ENCODE peak calls at places on chromosomes 4 and X, in eight cellular contexts. N is CD8-positive, alpha-beta T cell; L is astrocyte of the spinal cord; A is mucosa of descending colon; U is neural progenitor cell; V is tibial artery; Q is lung; M is left ventricle myocardium inferior. Z is an unnamed sample.

GRCh38 chr4:177479063-177479462 is 36.8 kb upstream of the AGA start:
- DNase-seq in Q (no peak), U (no peak), A (no peak), V (no peak), L (no peak), M (no peak), N (no peak), Z (no peak)

GRCh38 chrX:71577682-71578081 is 555 bp upstream of the GCNA start:
- DNase-seq in V (no peak), M (peak), Q (no peak), L (no peak), U (no peak), N (no peak), A (no peak), Z (no peak)

GRCh38 chr4:3803946-3804345 is 37.8 kb downstream of the ADRA2C start:
- DNase-seq in M (no peak), Q (no peak), N (no peak), U (no peak), L (no peak), A (peak), V (no peak), Z (no peak)

GRCh38 chr4:20203508-20203907 is 48.2 kb upstream of the SLIT2 start:
- DNase-seq in A (no peak), N (no peak), Q (no peak), U (no peak), M (no peak), V (no peak), L (peak), Z (peak)

GRCh38 chrX:54921427-54922021 is 900 bp downstream of the TRO start:
- DNase-seq in M (peak), V (peak), L (peak), U (peak), Q (no peak), A (peak), N (peak), Z (peak)

GRCh38 chrX:41723305-41723704 is 676 bp upstream of the GPR82 start:
- DNase-seq in U (no peak), N (no peak), A (no peak), Q (no peak), V (no peak), M (no peak), L (no peak), Z (no peak)

GRCh38 chr4:1231637-1232360 is 17.1 kb downstream of the CTBP1 start:
- DNase-seq in N (no peak), L (no peak), V (no peak), M (no peak), U (no peak), Q (no peak), A (peak), Z (no peak)

GRCh38 chr4:112523764-112524505 is 8.0 kb upstream of the NEUROG2 start:
- DNase-seq in L (no peak), M (peak), U (peak), V (no peak), N (peak), A (peak), Q (peak), Z (no peak)

GRCh38 chr4:119623025-119623424 is 5.6 kb downstream of the PDE5A start:
- DNase-seq in N (no peak), Q (no peak), L (peak), A (no peak), M (no peak), U (no peak), V (no peak), Z (peak)

GRCh38 chr4:158243071-158243470 is 32.8 kb downstream of the TMEM144 start:
- DNase-seq in V (no peak), N (no peak), A (no peak), L (no peak), Q (no peak), U (no peak), M (no peak), Z (no peak)

GRCh38 chr4:122764808-122765189 is 32.3 kb downstream of the BBS12 start:
- DNase-seq in L (peak), Q (no peak), V (no peak), N (no peak), A (no peak), M (no peak), U (no peak), Z (no peak)

GRCh38 chr4:42277291-42277690 is 120.0 kb upstream of the SHISA3 start:
- DNase-seq in V (no peak), M (no peak), N (no peak), Q (no peak), L (no peak), U (no peak), A (no peak), Z (no peak)

GRCh38 chr4:42282081-42282901 is 115.0 kb upstream of the SHISA3 start:
- DNase-seq in U (peak), L (peak), M (peak), A (no peak), Q (no peak), N (no peak), V (peak), Z (peak)

GRCh38 chr4:42281324-42282020 is 115.8 kb upstream of the SHISA3 start:
- DNase-seq in L (no peak), U (no peak), N (no peak), Q (no peak), A (no peak), M (no peak), V (no peak), Z (no peak)

GRCh38 chr4:42278709-42279324 is 118.5 kb upstream of the SHISA3 start:
- DNase-seq in V (no peak), A (no peak), U (no peak), L (no peak), Q (no peak), N (no peak), M (no peak), Z (no peak)

GRCh38 chr4:42280327-42281095 is 116.8 kb upstream of the SHISA3 start:
- DNase-seq in V (no peak), Q (no peak), L (no peak), U (peak), M (no peak), A (no peak), N (no peak), Z (no peak)
- TF ChIP-seq CTCF in V (peak), Q (no peak), L (peak), U (peak), M (peak), A (peak), N (peak), Z (peak)

GRCh38 chrX:1518512-1518911 is 18.5 kb downstream of the P2RY8 start:
- DNase-seq in N (no peak), A (no peak), M (no peak), V (no peak), Q (no peak), U (no peak), L (no peak), Z (no peak)

GRCh38 chrX:1524874-1525582 is 12.0 kb downstream of the P2RY8 start:
- DNase-seq in A (no peak), L (no peak), U (no peak), V (no peak), M (no peak), N (no peak), Q (no peak), Z (no peak)

GRCh38 chrX:1519022-1519497 is 17.9 kb downstream of the P2RY8 start:
- DNase-seq in U (no peak), L (no peak), N (no peak), V (no peak), M (no peak), Q (no peak), A (no peak), Z (no peak)

GRCh38 chrX:1520350-1520749 is 16.6 kb downstream of the P2RY8 start:
- DNase-seq in A (no peak), Q (no peak), V (no peak), N (no peak), M (no peak), U (no peak), L (no peak), Z (no peak)

GRCh38 chrX:1521459-1521956 is 15.5 kb downstream of the P2RY8 start:
- DNase-seq in M (no peak), U (no peak), A (no peak), V (no peak), Q (no peak), N (peak), L (no peak), Z (no peak)
- H3K4me3 ChIP-seq in M (no peak), U (no peak), A (no peak), V (no peak), Q (no peak), N (no peak), L (no peak), Z (no peak)

GRCh38 chr4:147513952-147514351 is 33.1 kb downstream of the EDNRA start:
- DNase-seq in L (no peak), A (no peak), N (no peak), V (no peak), U (no peak), Q (no peak), M (no peak), Z (no peak)
- TF ChIP-seq CTCF in L (peak), A (no peak), N (no peak), V (no peak), U (peak), Q (no peak), M (no peak), Z (no peak)

DNA sequence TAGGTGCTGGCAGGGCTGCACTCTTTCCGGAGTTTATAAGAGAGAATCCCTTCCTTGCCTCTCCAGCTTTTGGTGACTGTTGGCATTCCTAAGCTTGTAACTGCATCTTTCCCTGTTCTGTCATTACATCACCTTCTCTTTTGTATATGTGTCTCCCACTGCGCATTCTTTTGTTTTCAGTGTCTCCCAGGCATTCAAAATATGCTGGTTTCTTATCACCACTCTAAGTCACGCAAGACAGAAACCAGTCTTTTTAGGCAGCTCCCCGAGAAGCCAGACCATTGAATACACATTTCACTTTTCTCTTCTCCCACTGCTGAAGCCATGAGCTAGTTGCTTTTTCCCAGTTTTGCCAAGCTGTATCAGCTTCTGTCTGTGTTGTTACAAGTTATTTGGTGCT is 71.0 kb downstream of the LAS1L start:
- DNase-seq in A (no peak), V (no peak), M (no peak), Q (no peak), U (peak), L (no peak), N (no peak), Z (peak)
- H3K4me3 ChIP-seq in A (no peak), V (no peak), M (no peak), Q (no peak), U (peak), L (no peak), N (no peak), Z (no peak)

GRCh38 chr4:77697860-77698599 is 92.4 kb downstream of the CXCL13 start:
- DNase-seq in U (peak), M (no peak), V (no peak), L (peak), Q (peak), N (no peak), A (no peak), Z (peak)
- TF ChIP-seq CTCF in U (peak), M (peak), V (no peak), L (peak), Q (no peak), N (no peak), A (peak), Z (peak)

GRCh38 chr4:91427171-91427570 is 876.6 kb upstream of the GRID2 start:
- DNase-seq in N (no peak), V (no peak), Q (no peak), A (no peak), M (no peak), L (no peak), U (no peak), Z (no peak)
- H3K4me3 ChIP-seq in N (no peak), V (no peak), Q (no peak), A (no peak), M (no peak), L (no peak), U (no peak), Z (no peak)

GRCh38 chrX:15815779-15816452 is 25.6 kb downstream of the ZRSR2 start:
- DNase-seq in V (no peak), N (no peak), A (no peak), L (no peak), M (no peak), Q (no peak), U (peak), Z (no peak)
- TF ChIP-seq CTCF in V (no peak), N (peak), A (no peak), L (peak), M (peak), Q (no peak), U (peak), Z (peak)

Z was measured in astrocyte of the cerebellum.